ENCODE peak calls at places on chromosomes 2 and 18, in seven cellular contexts. B is kidney tubule cell; T is activated T-helper 1 cell treated with anti-CD3 and anti-CD28 coated beads, Interleukin-2, amount 50 U/mL, for 16 hours; C is left cardiac atrium; I is nephron progenitor cell; Q is CD8-positive, alpha-beta memory T cell; S is GM04504. Z is an unnamed sample.

GRCh38 chr2:217979151-217979811 is 23.5 kb downstream of the TNS1 start:
- DNase-seq in T (no peak), C (no peak), Q (no peak), B (peak), I (peak), S (no peak), Z (no peak)

GRCh38 chr18:79507076-79507545 is 111.4 kb downstream of the NFATC1 start:
- DNase-seq in T (no peak), Q (peak), B (peak), S (peak), C (peak), I (peak), Z (no peak)

GRCh38 chr2:136310005-136310495 is 192.1 kb upstream of the CXCR4 start:
- DNase-seq in Q (no peak), C (no peak), B (peak), S (no peak), T (no peak), I (no peak), Z (no peak)

GRCh38 chr18:8516391-8517250 is 92.6 kb upstream of the RAB12 start:
- DNase-seq in S (no peak), I (no peak), T (no peak), B (peak), C (no peak), Q (no peak), Z (no peak)

GRCh38 chr2:1627628-1628371 is 116.5 kb downstream of the PXDN start:
- DNase-seq in I (no peak), B (peak), C (no peak), S (peak), Q (no peak), T (no peak), Z (no peak)

GRCh38 chr2:172985139-172985874 is 90.3 kb upstream of the MAP3K20 start:
- DNase-seq in T (no peak), B (peak), C (peak), I (no peak), Q (no peak), S (no peak), Z (no peak)

GRCh38 chr2:180990794-180991193 is 10.4 kb downstream of the UBE2E3 start:
- DNase-seq in C (no peak), S (no peak), I (no peak), T (no peak), B (no peak), Q (no peak), Z (no peak)

GRCh38 chr2:191184457-191184856 is 33.7 kb upstream of the STAT4 start:
- DNase-seq in B (no peak), I (no peak), Q (no peak), C (no peak), T (no peak), S (no peak), Z (no peak)

Z was measured in SIG-M5.